ENCODE peak calls at places on chromosomes 5 and 9, in six cellular contexts. C, G, P, Z, Q and A are unnamed samples.

GRCh38 chr5:152106571-152106970 is 181.9 kb upstream of the GLRA1 start:
- DNase-seq in Q (no peak), P (no peak), Z (no peak), C (no peak), G (no peak), A (no peak)

GRCh38 chr9:129676287-129676686 is 10.8 kb downstream of the PRRX2 start:
- DNase-seq in C (no peak), Z (no peak), G (no peak), Q (no peak), P (no peak), A (no peak)

GRCh38 chr5:124907098-124907644 is 160.7 kb upstream of the ZNF608 start:
- DNase-seq in P (no peak), Z (no peak), C (no peak), Q (no peak), G (no peak), A (no peak)

GRCh38 chr9:14993061-14993800 is 83.0 kb upstream of the FREM1 start:
- DNase-seq in G (peak), P (no peak), Q (peak), C (peak), Z (peak), A (peak)

GRCh38 chr5:474826-475661 is 32.1 kb downstream of the EXOC3 start:
- DNase-seq in Q (no peak), C (no peak), Z (no peak), G (no peak), P (no peak), A (peak)

GRCh38 chr5:154761062-154761740 is 6.0 kb downstream of the LARP1 start:
- DNase-seq in C (no peak), Z (no peak), G (no peak), P (no peak), Q (no peak), A (no peak)

GRCh38 chr5:129345213-129345925 is 114.7 kb upstream of the ADAMTS19 start:
- DNase-seq in G (no peak), P (no peak), Z (no peak), Q (no peak), C (no peak), A (no peak)

GRCh38 chr5:74801941-74802340 is 34.9 kb downstream of the NSA2 start:
- DNase-seq in Z (no peak), G (no peak), P (no peak), C (no peak), Q (no peak), A (no peak)

GRCh38 chr5:69030663-69031062 is 63.2 kb upstream of the SLC30A5 start:
- DNase-seq in C (no peak), Q (no peak), P (no peak), Z (no peak), G (no peak), A (no peak)

GRCh38 chr9:128723352-128723865 is 518 bp downstream of the ZDHHC12 start:
- DNase-seq in G (peak), P (no peak), Q (no peak), C (peak), Z (peak), A (no peak)

DNA sequence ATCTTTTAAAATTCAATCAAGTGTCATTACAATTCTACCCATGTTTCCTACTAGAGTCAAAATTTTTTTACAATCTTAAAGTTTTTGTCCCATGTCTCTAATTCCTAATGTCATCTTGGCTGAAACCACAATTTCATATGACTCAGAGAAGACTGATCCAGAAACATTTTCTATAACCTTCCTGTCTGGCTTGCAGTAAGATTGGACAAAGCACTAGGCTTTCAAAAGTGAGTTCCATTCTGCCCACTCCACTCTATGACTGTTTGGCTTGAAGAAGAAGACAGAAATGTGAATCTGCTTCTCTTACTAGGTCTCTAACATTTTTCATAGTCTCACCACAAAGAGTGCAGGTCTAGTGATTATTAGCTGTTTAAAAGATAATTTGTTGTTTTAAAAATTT is 88.8 kb downstream of the NR3C1 start:
- DNase-seq in Z (no peak), G (no peak), C (no peak), P (no peak), Q (peak), A (no peak)
- TF ChIP-seq JUN in Z (no peak), G (no peak), C (no peak), P (no peak), Q (no peak), A (no peak)

DNA sequence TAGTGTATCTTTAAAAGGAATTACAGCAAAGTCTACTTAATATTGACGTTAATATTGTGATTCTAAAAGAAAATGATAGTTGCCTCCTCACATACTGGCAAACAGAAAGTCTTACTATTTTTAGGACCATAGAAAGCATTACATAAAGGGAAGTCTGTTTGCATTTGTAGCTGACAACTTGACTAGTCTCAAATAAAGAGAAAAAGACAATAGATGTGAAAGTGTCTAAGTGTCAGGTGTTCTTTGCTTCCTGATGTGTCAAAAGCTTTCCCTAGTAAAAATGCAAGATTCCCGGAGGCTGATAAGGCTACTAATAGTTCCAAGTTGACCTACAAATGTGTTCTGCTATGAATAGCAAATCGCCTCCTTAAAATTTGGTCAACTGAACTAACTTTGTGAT is 259.7 kb downstream of the CDH10 start:
- DNase-seq in P (no peak), Q (no peak), G (no peak), Z (no peak), C (no peak), A (no peak)
- TF ChIP-seq JUN in P (no peak), Q (no peak), G (no peak), Z (no peak), C (no peak), A (no peak)

DNA sequence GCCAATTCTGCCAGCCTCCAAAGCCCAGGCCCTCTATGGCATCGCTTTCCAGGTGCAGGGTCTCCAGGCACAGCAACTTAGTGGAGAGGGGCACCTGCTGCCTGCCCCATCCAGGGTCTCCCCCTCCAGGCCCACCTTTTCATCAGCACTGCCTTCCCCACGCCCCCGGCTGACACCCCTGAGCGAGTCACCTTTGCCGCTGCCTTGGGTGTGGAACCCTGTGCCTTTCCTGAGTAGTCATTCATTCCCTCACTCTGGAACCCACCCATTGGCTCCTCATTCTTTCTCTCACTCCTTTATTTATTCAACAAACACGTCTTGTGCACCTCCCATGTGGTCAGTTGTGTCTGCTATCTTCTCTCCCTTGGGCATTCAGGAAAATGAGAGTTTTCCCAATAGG is 14.5 kb upstream of the RPL26L1 start:
- DNase-seq in Q (no peak), Z (no peak), G (no peak), P (no peak), C (no peak), A (no peak)
- TF ChIP-seq JUN in Q (no peak), Z (no peak), G (no peak), P (no peak), C (no peak), A (no peak)

GRCh38 chr5:156188026-156188425 is 138.9 kb upstream of the SGCD start:
- DNase-seq in C (no peak), P (no peak), Q (no peak), Z (no peak), G (no peak), A (no peak)
- TF ChIP-seq JUN in C (no peak), P (no peak), Q (no peak), Z (no peak), G (no peak), A (no peak)

GRCh38 chr5:106853266-106853665 is 817.5 kb downstream of the EFNA5 start:
- DNase-seq in G (no peak), P (no peak), C (no peak), Z (no peak), Q (no peak), A (no peak)

GRCh38 chr5:106843812-106844416 is 826.8 kb downstream of the EFNA5 start:
- DNase-seq in P (no peak), Z (no peak), C (peak), Q (peak), G (no peak), A (no peak)

GRCh38 chr5:106854941-106855340 is 815.8 kb downstream of the EFNA5 start:
- DNase-seq in P (no peak), Z (no peak), C (no peak), G (no peak), Q (no peak), A (no peak)

GRCh38 chr5:106849266-106849665 is 821.5 kb downstream of the EFNA5 start:
- DNase-seq in P (no peak), C (peak), Z (no peak), G (no peak), Q (no peak), A (no peak)
- TF ChIP-seq JUN in P (no peak), C (no peak), Z (no peak), G (no peak), Q (no peak), A (no peak)

GRCh38 chr9:105066265-105066865 is 138.4 kb upstream of the ABCA1 start:
- DNase-seq in P (no peak), G (no peak), Z (no peak), Q (no peak), C (no peak), A (no peak)
- TF ChIP-seq JUN in P (no peak), G (no peak), Z (no peak), Q (no peak), C (no peak), A (no peak)

DNA sequence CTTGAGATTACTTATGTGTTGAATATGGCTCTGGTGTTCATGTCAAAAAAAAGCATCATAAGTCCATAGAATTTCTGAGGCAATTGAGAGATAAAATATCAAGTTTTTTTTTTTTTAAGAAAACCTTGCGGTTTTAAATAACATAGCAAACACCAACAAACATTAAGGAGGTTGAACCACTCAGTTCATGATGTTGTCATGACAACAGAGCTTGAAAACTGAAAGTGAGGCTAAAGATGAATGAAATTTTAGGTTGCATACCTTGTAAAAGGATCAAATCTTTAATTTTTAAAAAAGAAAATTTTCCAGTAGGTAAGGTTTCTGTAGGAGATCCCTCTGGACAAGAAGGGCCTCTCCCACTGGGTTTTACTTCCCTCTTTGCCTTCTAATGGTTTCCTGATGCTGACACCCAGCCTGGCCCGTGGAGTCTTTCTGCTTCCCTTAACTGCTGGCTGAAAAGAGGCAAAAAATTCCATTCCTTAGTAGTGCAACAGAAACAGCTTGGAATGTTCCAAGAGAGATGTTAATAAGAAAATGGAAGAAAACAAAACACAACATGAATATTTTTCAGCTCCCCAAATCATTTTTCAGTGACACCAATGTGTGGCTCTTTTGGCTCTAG is 60.0 kb upstream of the FER start:
- DNase-seq in C (no peak), P (no peak), Q (no peak), G (no peak), Z (no peak), A (no peak)
- TF ChIP-seq JUN in C (no peak), P (no peak), Q (no peak), G (no peak), Z (no peak), A (no peak)

GRCh38 chr9:121736964-121737462 is 85.6 kb downstream of the DAB2IP start:
- DNase-seq in P (peak), G (peak), Q (no peak), Z (peak), C (peak), A (peak)
- TF ChIP-seq JUN in P (no peak), G (no peak), Q (no peak), Z (no peak), C (no peak), A (no peak)